ENCODE peak calls at places on chromosomes 16 and 17, in six cellular contexts. L, O, J, Q, I and K are unnamed samples.

GRCh38 chr17:49555495-49556018 is 20.1 kb upstream of the NXPH3 start:
- DNase-seq in L (peak; percentile 25), O (no peak), J (no peak), Q (no peak), I (no peak), K (no peak)

GRCh38 chr17:63399856-63400255 is 46.2 kb downstream of the CYB561 start:
- DNase-seq in L (no peak), O (no peak), J (peak; percentile 45), Q (no peak), I (peak; percentile 79), K (no peak)

GRCh38 chr16:4660454-4661007 is 32.8 kb upstream of the NUDT16L1 start:
- DNase-seq in L (no peak), O (no peak), J (peak; percentile 60), Q (no peak), I (no peak), K (no peak)

GRCh38 chr16:87319011-87319410 is 1.8 kb upstream of the C16orf95 start:
- DNase-seq in L (no peak), O (no peak), J (no peak), Q (no peak), I (no peak), K (no peak)

GRCh38 chr16:53892155-53892554 is 188.2 kb downstream of the FTO start:
- DNase-seq in L (peak; percentile 42), O (peak; percentile 61), J (peak; percentile 81), Q (peak; percentile 65), I (peak; percentile 77), K (peak; percentile 29)

GRCh38 chr16:12544477-12545291 is 259.0 kb downstream of the CPPED1 start:
- DNase-seq in L (no peak), O (no peak), J (no peak), Q (no peak), I (no peak), K (no peak)

GRCh38 chr17:4485676-4486646 is 12.7 kb upstream of the SPNS2 start:
- DNase-seq in L (no peak), O (no peak), J (no peak), Q (no peak), I (no peak), K (no peak)

GRCh38 chr16:64469906-64470702 is 651.8 kb downstream of the CDH11 start:
- DNase-seq in L (no peak), O (no peak), J (no peak), Q (no peak), I (no peak), K (no peak)

GRCh38 chr17:50117202-50118040 is 12.5 kb downstream of the SAMD14 start:
- DNase-seq in L (peak; percentile 90), O (peak; percentile 83), J (peak; percentile 35), Q (no peak), I (peak; percentile 74), K (no peak)

GRCh38 chr17:1783834-1784611 is 22.2 kb downstream of the SERPINF1 start:
- DNase-seq in L (no peak), O (no peak), J (peak; percentile 86), Q (no peak), I (peak; percentile 85), K (peak; percentile 21)

GRCh38 chr16:88763502-88764053 is 21.4 kb downstream of the PIEZO1 start:
- DNase-seq in L (peak; percentile 89), O (peak; percentile 85), J (no peak), Q (peak; percentile 80), I (peak; percentile 52), K (peak; percentile 98)

GRCh38 chr16:66927918-66928649 is 2.7 kb upstream of the RRAD start:
- DNase-seq in L (no peak), O (no peak), J (peak; percentile 50), Q (no peak), I (peak; percentile 40), K (peak; percentile 96)

GRCh38 chr16:1902547-1903219 is 15.5 kb downstream of the HS3ST6 start:
- DNase-seq in L (no peak), O (no peak), J (no peak), Q (no peak), I (no peak), K (peak; percentile 34)

GRCh38 chr16:7227193-7227825 is 105.3 kb upstream of the RBFOX1 start:
- DNase-seq in L (peak; percentile 57), O (peak; percentile 60), J (no peak), Q (peak; percentile 14), I (no peak), K (peak; percentile 43)

DNA sequence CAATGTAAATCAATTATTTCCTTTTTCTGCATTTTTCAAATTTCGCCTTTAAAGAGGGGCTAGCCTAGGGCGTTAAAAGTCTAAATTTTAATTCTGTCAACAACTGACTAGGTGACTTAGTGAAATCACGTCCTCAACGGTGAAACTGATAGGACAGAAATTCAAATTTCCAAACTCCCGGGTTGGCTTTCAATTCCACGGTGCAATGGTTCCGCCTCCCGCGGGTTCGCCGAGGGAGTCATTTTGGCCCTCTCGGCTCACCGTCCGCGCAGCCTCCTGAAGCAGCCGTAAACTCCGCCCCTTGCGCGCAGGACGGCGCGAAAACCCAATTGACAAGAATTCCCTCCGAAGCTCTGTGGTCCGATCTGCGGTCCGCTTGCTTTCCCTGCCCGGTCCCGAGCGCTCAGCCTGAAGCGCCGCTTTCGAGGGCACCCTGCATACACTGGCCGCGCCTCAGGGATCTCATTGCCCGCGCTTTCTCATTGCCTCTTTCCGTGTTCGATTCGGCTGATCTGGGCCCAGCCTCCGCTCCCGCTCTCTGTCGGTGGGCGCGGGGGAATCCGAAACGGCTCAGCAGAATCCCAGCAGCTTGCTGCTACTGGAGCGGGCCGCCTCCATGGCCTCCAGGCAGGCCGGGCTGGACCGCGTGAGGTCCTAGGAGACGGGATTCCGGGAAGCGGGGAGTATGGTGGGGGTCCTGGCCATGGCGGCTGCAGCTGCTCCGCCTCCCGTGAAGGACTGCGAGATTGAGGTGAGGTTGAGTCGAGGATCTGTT is at the start of gene ATAD5:
- DNase-seq in L (peak; percentile 92), O (peak; percentile 91), J (peak; percentile 91), Q (peak; percentile 74), I (peak; percentile 92), K (peak; percentile 97)
- H4K8ac ChIP-seq in L (peak within 1 kb of the TSS; percentile 74), O (peak within 1 kb of the TSS; percentile 96), J (peak within 1 kb of the TSS; percentile 95), Q (no peak within 1 kb of the TSS), I (peak within 1 kb of the TSS; percentile 87), K (peak within 1 kb of the TSS; percentile 93)

DNA sequence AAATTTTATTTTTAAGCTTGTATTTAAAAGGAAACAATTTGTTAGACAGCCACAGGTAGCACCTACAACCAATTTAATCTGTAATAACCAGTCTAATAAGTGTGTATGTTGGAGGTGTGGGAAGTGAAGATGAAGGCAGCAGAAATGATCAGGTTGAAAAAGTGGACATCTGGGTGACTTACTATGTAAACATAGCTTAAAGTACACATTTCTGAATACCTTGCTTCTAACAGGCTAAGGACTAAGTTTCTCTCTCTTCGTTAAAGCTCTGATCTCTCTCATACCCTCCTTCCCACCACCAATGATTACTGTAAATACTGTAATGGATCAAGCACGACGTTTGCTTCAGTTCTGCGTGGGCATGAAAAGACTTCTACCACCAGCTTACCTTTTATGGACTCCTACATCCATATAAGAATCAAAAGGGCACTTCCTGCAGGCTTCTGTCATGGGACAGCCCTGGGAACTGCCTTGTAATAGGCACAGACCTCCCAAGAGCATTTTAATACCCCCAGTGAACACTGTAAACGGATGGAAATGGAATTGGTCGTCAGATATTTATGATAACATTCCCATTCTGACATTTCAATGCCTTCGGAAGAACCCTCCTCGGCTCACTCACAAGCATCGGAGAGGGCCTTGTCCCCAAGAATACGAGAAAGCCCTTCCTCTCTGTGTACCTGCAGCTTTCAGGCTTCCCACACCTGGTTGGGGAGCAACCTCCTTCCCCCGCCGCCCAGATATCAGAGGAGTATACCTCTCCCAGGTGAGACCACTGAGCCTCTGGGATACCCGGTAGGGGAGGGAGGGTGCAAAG is 693 bp downstream of the CCDC43 start:
- DNase-seq in L (no peak), O (no peak), J (peak; percentile 38), Q (no peak), I (no peak), K (no peak)
- H3K14ac ChIP-seq in L (peak overlapping the region; percentile 96), O (no peak overlapping the region), J (peak overlapping the region; percentile 93), Q (no peak overlapping the region), I (no peak overlapping the region), K (peak overlapping the region; percentile 85)

DNA sequence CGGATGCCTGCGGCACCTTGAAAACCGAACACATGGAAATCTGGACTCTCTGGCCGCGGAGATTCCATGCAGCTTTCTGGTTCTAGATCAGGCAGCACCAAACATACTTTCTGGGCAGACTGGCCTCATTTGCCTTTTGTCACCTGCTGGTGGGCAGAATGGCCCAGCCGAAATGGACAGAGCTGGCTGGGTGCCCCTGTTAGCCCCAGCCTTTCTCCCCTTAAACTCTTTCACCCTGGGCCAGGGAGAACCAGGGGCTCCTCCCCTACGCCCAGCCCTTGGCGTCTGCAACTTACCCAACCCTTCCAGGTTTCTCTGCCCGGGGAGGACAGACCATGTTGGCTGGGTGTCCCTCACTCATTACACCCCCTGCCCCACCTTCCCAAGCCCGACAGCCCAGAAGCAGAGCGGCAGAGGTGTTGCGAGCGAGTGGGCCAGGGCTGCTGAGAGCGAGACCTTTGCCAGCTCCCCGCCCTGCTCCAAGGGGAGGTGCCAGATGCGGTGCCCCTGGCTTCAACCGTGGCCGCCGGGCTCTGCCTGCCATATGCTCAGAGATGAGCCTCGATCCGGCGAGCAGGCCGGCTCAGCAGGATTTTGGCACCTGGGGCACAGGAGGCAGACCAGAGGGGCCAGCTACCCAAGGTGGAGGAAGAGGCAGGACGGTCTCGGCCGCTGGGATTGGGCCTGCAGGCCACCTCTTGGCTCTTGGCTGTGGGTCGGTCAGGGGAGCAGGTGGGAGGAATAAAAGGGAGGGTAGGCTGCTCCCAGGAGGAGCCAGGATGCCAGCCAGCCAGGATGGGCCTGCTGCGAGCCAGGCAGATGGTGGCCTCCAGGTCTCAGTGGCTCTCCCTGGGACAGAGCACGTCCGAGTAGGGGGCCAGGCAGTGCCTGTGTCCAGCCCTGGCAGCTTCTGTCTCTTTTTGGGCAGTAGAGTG is 191.3 kb downstream of the NTN1 start:
- DNase-seq in L (peak; percentile 31), O (no peak), J (no peak), Q (no peak), I (no peak), K (no peak)
- H3K4me1 ChIP-seq in L (no peaks in the 10 kb centered on the region), O (peaks cover 2% of the 10 kb centered on the region), J (peaks cover 4% of the 10 kb centered on the region), Q (no peaks in the 10 kb centered on the region), I (peaks cover 4% of the 10 kb centered on the region), K (peaks cover 6% of the 10 kb centered on the region)

DNA sequence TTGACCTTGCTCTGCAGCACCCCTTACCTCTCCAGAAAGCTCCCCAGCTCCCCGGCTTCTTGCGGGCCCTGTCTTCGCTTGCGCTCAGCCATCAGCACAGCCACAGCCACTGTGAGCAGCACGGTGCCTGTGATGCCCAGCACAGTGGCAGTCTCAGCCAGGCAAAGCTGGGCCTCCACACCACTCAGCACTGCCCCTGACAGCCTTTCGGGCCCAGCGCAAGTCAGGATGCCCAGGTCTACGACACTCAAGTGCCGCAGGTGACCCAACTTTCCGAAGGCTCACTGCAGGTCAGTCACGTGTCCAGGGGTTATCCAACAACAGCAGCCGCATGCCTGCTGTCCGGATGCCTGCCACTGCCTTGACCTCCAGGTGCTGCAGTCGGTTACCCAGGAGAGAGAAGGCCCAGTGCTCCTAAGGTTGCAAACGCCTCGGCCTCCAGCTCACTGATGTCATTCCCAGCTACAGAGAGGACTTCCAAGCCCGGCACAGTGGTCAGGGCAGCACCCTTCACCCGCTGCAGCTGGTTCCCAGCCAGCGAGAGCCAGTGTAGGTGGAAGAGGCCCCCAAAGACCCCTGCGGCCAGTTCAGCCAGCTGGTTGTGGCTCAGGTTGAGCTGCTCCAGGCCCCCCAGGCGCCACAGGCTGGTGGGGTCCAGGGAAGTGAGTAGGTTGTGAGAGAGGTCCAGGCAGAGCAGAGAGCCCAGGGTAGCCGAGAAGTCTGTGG is 8.9 kb upstream of the TMEM101 start:
- DNase-seq in L (no peak), O (no peak), J (no peak), Q (no peak), I (no peak), K (no peak)
- H4K8ac ChIP-seq in L (no peak overlapping the region), O (peak overlapping the region; percentile 29), J (no peak overlapping the region), Q (no peak overlapping the region), I (no peak overlapping the region), K (no peak overlapping the region)